ENCODE peak calls at places on chromosome 2, in six cellular contexts. L, I, D, M, G and J are unnamed samples.

GRCh38 chr2:55119711-55120487 is 69.6 kb upstream of the RTN4 start:
- DNase-seq in G (peak), I (no peak), D (no peak), L (no peak), M (no peak), J (no peak)

GRCh38 chr2:161088658-161089350 is 71.4 kb upstream of the TANK start:
- DNase-seq in M (no peak), L (no peak), D (no peak), G (no peak), I (no peak), J (no peak)

GRCh38 chr2:214715025-214715424 is 94.5 kb downstream of the BARD1 start:
- DNase-seq in D (no peak), M (no peak), L (no peak), G (no peak), I (no peak), J (no peak)

GRCh38 chr2:47402555-47402804 is 476 bp upstream of the MSH2 start:
- DNase-seq in L (no peak), G (no peak), D (no peak), I (peak), M (no peak), J (no peak)

GRCh38 chr2:67985586-67985985 is 77.2 kb downstream of the C1D start:
- DNase-seq in G (no peak), M (no peak), L (no peak), I (peak), D (no peak), J (no peak)

GRCh38 chr2:174615951-174616436 is 18.4 kb upstream of the WIPF1 start:
- DNase-seq in G (no peak), I (peak), M (no peak), L (no peak), D (no peak), J (no peak)

GRCh38 chr2:100820346-100821254 is 661 bp downstream of the NPAS2 start:
- DNase-seq in I (no peak), G (no peak), D (peak), L (no peak), M (no peak), J (no peak)

GRCh38 chr2:178700922-178701342 is 106.3 kb downstream of the TTN start:
- DNase-seq in L (peak), I (peak), G (peak), M (no peak), D (no peak), J (no peak)

GRCh38 chr2:166494140-166494544 is at the start of gene SCN7A:
- DNase-seq in L (no peak), I (peak), G (no peak), D (no peak), M (peak), J (no peak)

GRCh38 chr2:28101892-28102291 is 211.4 kb downstream of the BABAM2 start:
- DNase-seq in M (no peak), G (no peak), L (no peak), D (no peak), I (no peak), J (no peak)

GRCh38 chr2:135986507-135986906 is 1.1 kb upstream of the DARS1 start:
- DNase-seq in D (no peak), M (no peak), I (no peak), L (no peak), G (peak), J (no peak)

GRCh38 chr2:71742953-71743601 is 289.7 kb downstream of the DYSF start:
- DNase-seq in M (peak), D (no peak), G (no peak), I (peak), L (no peak), J (no peak)

GRCh38 chr2:170930132-170931109 is 1.4 kb downstream of the GORASP2 start:
- DNase-seq in L (peak), G (peak), D (peak), M (no peak), I (peak), J (peak)

GRCh38 chr2:25615920-25616319 is 57.5 kb downstream of the DTNB start:
- DNase-seq in I (no peak), D (no peak), L (no peak), M (no peak), G (no peak), J (no peak)

GRCh38 chr2:125596612-125597011 is 1059.3 kb upstream of the GYPC start:
- DNase-seq in L (no peak), M (no peak), I (no peak), D (no peak), G (no peak), J (no peak)

GRCh38 chr2:191617589-191617988 is 60.3 kb upstream of the NABP1 start:
- DNase-seq in D (peak), M (no peak), L (no peak), I (no peak), G (no peak), J (peak)

GRCh38 chr2:37768491-37768925 is 97.1 kb upstream of the CDC42EP3 start:
- DNase-seq in G (no peak), D (no peak), L (no peak), I (peak), M (no peak), J (no peak)

GRCh38 chr2:172397136-172397825 is 30.1 kb upstream of the ITGA6 start:
- DNase-seq in I (peak), M (no peak), L (no peak), D (no peak), G (peak), J (no peak)

GRCh38 chr2:204468689-204469429 is 76.4 kb upstream of the PARD3B start:
- DNase-seq in G (peak), M (no peak), I (peak), D (no peak), L (no peak), J (no peak)

GRCh38 chr2:174080672-174081121 is 115.5 kb upstream of the SP3 start:
- DNase-seq in G (no peak), L (no peak), I (no peak), D (no peak), M (no peak), J (no peak)

GRCh38 chr2:63827749-63828148 is 13.9 kb upstream of the UGP2 start:
- DNase-seq in I (peak), G (no peak), M (no peak), L (no peak), D (no peak), J (no peak)